ENCODE peak calls at places on chromosomes 13 and 19, in six cellular contexts. Q is gastrocnemius medialis, A is esophagus squamous epithelium, J is colonic mucosa, I is naive B cell, E is adrenal gland. Y is an unnamed sample.

GRCh38 chr13:41212881-41213280 is 18.5 kb upstream of the KBTBD7 start:
- DNase-seq in J (no peak), A (no peak), Q (no peak), I (no peak), E (no peak), Y (no peak)

GRCh38 chr19:50003810-50004419 is 21.3 kb downstream of the VRK3 start:
- DNase-seq in Q (peak; percentile 85), E (peak; percentile 89), I (no peak), J (no peak), A (no peak), Y (no peak)

GRCh38 chr13:94630858-94631257 is 29.2 kb downstream of the GPR180 start:
- DNase-seq in J (no peak), Q (no peak), A (no peak), I (no peak), E (no peak), Y (no peak)

GRCh38 chr19:41999071-41999877 is 5.2 kb upstream of the ATP1A3 start:
- DNase-seq in I (no peak), Q (no peak), A (no peak), J (no peak), E (no peak), Y (no peak)

GRCh38 chr13:113819731-113820715 is 43.9 kb downstream of the GAS6 start:
- DNase-seq in E (no peak), A (no peak), Q (no peak), J (no peak), I (no peak), Y (no peak)

GRCh38 chr13:95117092-95117491 is 184.2 kb downstream of the ABCC4 start:
- DNase-seq in E (no peak), A (no peak), I (no peak), J (no peak), Q (no peak), Y (no peak)

GRCh38 chr13:78572459-78572858 is 30.9 kb downstream of the POU4F1 start:
- DNase-seq in Q (no peak), I (no peak), J (no peak), E (no peak), A (no peak), Y (no peak)

GRCh38 chr19:19661675-19662251 is 1.7 kb downstream of the ATP13A1 start:
- DNase-seq in I (peak; percentile 48), J (no peak), E (no peak), Q (no peak), A (no peak), Y (no peak)

GRCh38 chr19:42113641-42114348 is 18.5 kb downstream of the POU2F2 start:
- DNase-seq in Q (peak; percentile 30), E (no peak), I (peak; percentile 67), A (no peak), J (no peak), Y (no peak)

GRCh38 chr13:39578821-39579291 is 24.1 kb downstream of the LHFPL6 start:
- DNase-seq in I (no peak), Q (no peak), A (no peak), J (no peak), E (no peak), Y (no peak)

GRCh38 chr19:16441661-16442071 is 30.1 kb downstream of the EPS15L1 start:
- DNase-seq in E (peak; percentile 72), A (no peak), Q (peak; percentile 64), J (peak; percentile 37), I (no peak), Y (no peak)

GRCh38 chr19:30682576-30683536 is 310.7 kb downstream of the ZNF536 start:
- DNase-seq in Q (peak; percentile 41), E (peak; percentile 92), A (no peak), I (no peak), J (peak; percentile 68), Y (peak; percentile 74)

GRCh38 chr19:42111811-42112210 is 20.4 kb downstream of the POU2F2 start:
- DNase-seq in I (no peak), A (no peak), E (no peak), J (no peak), Q (no peak), Y (no peak)

GRCh38 chr13:48775804-48776203 is 122.1 kb downstream of the CYSLTR2 start:
- DNase-seq in I (no peak), J (no peak), A (no peak), Q (no peak), E (no peak), Y (no peak)

GRCh38 chr13:30785146-30785845 is 50.0 kb downstream of the ALOX5AP start:
- DNase-seq in E (no peak), A (no peak), J (no peak), I (no peak), Q (no peak), Y (no peak)

GRCh38 chr19:54319049-54319448 is 6.1 kb upstream of the LILRA5 start:
- DNase-seq in J (no peak), E (no peak), Q (no peak), I (peak; percentile 84), A (no peak), Y (no peak)

GRCh38 chr19:42175952-42176648 is 41.4 kb downstream of the DEDD2 start:
- DNase-seq in E (no peak), A (no peak), J (no peak), I (no peak), Q (no peak), Y (no peak)

GRCh38 chr19:31280266-31281006 is 68.8 kb downstream of the TSHZ3 start:
- DNase-seq in J (no peak), Q (no peak), A (no peak), E (no peak), I (no peak), Y (no peak)

GRCh38 chr13:31930901-31931522 is 100.6 kb upstream of the FRY start:
- DNase-seq in J (no peak), A (no peak), Q (no peak), I (no peak), E (no peak), Y (no peak)

GRCh38 chr19:48196321-48196761 is 25.9 kb downstream of the ZSWIM9 start:
- DNase-seq in Q (no peak), I (no peak), J (no peak), A (no peak), E (peak; percentile 50), Y (no peak)

GRCh38 chr19:41795031-41795461 is 1.3 kb upstream of the CEACAM3 start:
- DNase-seq in E (peak; percentile 61), Q (no peak), I (peak; percentile 53), J (peak; percentile 77), A (no peak), Y (peak; percentile 18)

GRCh38 chr13:44930280-44930679 is 59.0 kb downstream of the NUFIP1 start:
- DNase-seq in I (no peak), E (no peak), Q (no peak), J (no peak), A (no peak), Y (no peak)

GRCh38 chr13:110379905-110380341 is 72.8 kb downstream of the COL4A2 start:
- DNase-seq in I (no peak), J (no peak), A (no peak), E (no peak), Q (no peak), Y (no peak)

GRCh38 chr13:69935043-69935442 is 172.6 kb upstream of the ATXN8OS start:
- DNase-seq in A (no peak), I (no peak), E (no peak), J (no peak), Q (no peak), Y (no peak)

GRCh38 chr19:5916201-5916708 is 2.2 kb downstream of the CAPS start:
- DNase-seq in A (no peak), J (no peak), Q (no peak), I (no peak), E (no peak), Y (no peak)

Y was measured in heart right ventricle.